ENCODE peak calls at places on chromosomes 3 and 15, in seven cellular contexts. One of them, this sample, is unnamed.

GRCh38 chr15:73956276-73957086 is 30.2 kb downstream of the LOXL1 start:
- DNase-seq in neuronal stem cell: no peak
- DNase-seq in IMR-90: peak
- DNase-seq in H9: no peak
- DNase-seq in mesendoderm: no peak
- DNase-seq in mesenchymal stem cell: peak
- DNase-seq in trophoblast cell: no peak
- DNase-seq in this sample: no peak

GRCh38 chr3:9111349-9112265 is 137.8 kb downstream of the SRGAP3 start:
- DNase-seq in neuronal stem cell: no peak
- DNase-seq in IMR-90: peak
- DNase-seq in H9: peak
- DNase-seq in mesendoderm: peak
- DNase-seq in mesenchymal stem cell: no peak
- DNase-seq in trophoblast cell: no peak
- DNase-seq in this sample: no peak

GRCh38 chr15:24748812-24749439 is 73.4 kb downstream of the NPAP1 start:
- DNase-seq in neuronal stem cell: no peak
- DNase-seq in IMR-90: no peak
- DNase-seq in H9: no peak
- DNase-seq in mesendoderm: no peak
- DNase-seq in mesenchymal stem cell: no peak
- DNase-seq in trophoblast cell: no peak
- DNase-seq in this sample: no peak

GRCh38 chr3:15319575-15319974 is 12.8 kb downstream of the SH3BP5 start:
- DNase-seq in neuronal stem cell: no peak
- DNase-seq in IMR-90: peak
- DNase-seq in H9: no peak
- DNase-seq in mesendoderm: no peak
- DNase-seq in mesenchymal stem cell: no peak
- DNase-seq in trophoblast cell: peak
- DNase-seq in this sample: no peak

GRCh38 chr15:51401872-51402517 is 60.5 kb downstream of the GLDN start:
- DNase-seq in neuronal stem cell: peak
- DNase-seq in IMR-90: peak
- DNase-seq in H9: peak
- DNase-seq in mesendoderm: peak
- DNase-seq in mesenchymal stem cell: peak
- DNase-seq in trophoblast cell: peak
- DNase-seq in this sample: no peak

GRCh38 chr3:127786358-127787070 is 35.8 kb downstream of the MGLL start:
- DNase-seq in neuronal stem cell: no peak
- DNase-seq in IMR-90: peak
- DNase-seq in H9: no peak
- DNase-seq in mesendoderm: no peak
- DNase-seq in mesenchymal stem cell: no peak
- DNase-seq in trophoblast cell: no peak
- DNase-seq in this sample: no peak

GRCh38 chr3:23748398-23749110 is 57.2 kb upstream of the UBE2E1 start:
- DNase-seq in neuronal stem cell: no peak
- DNase-seq in IMR-90: peak
- DNase-seq in H9: no peak
- DNase-seq in mesendoderm: no peak
- DNase-seq in mesenchymal stem cell: peak
- DNase-seq in trophoblast cell: peak
- DNase-seq in this sample: no peak

GRCh38 chr3:117322866-117323265 is 613.3 kb downstream of the TUSC7 start:
- DNase-seq in neuronal stem cell: peak
- DNase-seq in IMR-90: peak
- DNase-seq in H9: no peak
- DNase-seq in mesendoderm: peak
- DNase-seq in mesenchymal stem cell: peak
- DNase-seq in trophoblast cell: peak
- DNase-seq in this sample: no peak

GRCh38 chr3:153443961-153444360 is 281.9 kb downstream of the RAP2B start:
- DNase-seq in neuronal stem cell: no peak
- DNase-seq in IMR-90: peak
- DNase-seq in H9: no peak
- DNase-seq in mesendoderm: peak
- DNase-seq in mesenchymal stem cell: peak
- DNase-seq in trophoblast cell: no peak
- DNase-seq in this sample: no peak

GRCh38 chr3:149706905-149707304 is 45.4 kb downstream of the COMMD2 start:
- DNase-seq in neuronal stem cell: no peak
- DNase-seq in IMR-90: peak
- DNase-seq in H9: peak
- DNase-seq in mesendoderm: no peak
- DNase-seq in mesenchymal stem cell: no peak
- DNase-seq in trophoblast cell: no peak
- DNase-seq in this sample: no peak

GRCh38 chr15:57401546-57401945 is 25.2 kb downstream of the CGNL1 start:
- DNase-seq in neuronal stem cell: no peak
- DNase-seq in IMR-90: no peak
- DNase-seq in H9: no peak
- DNase-seq in mesendoderm: no peak
- DNase-seq in mesenchymal stem cell: no peak
- DNase-seq in trophoblast cell: no peak
- DNase-seq in this sample: no peak

GRCh38 chr3:61936344-61936937 is 375.1 kb downstream of the PTPRG start:
- DNase-seq in neuronal stem cell: no peak
- DNase-seq in IMR-90: peak
- DNase-seq in H9: no peak
- DNase-seq in mesendoderm: peak
- DNase-seq in mesenchymal stem cell: peak
- DNase-seq in trophoblast cell: peak
- DNase-seq in this sample: no peak

GRCh38 chr3:145767909-145768308 is 393.1 kb downstream of the PLOD2 start:
- DNase-seq in neuronal stem cell: no peak
- DNase-seq in IMR-90: no peak
- DNase-seq in H9: no peak
- DNase-seq in mesendoderm: no peak
- DNase-seq in mesenchymal stem cell: peak
- DNase-seq in trophoblast cell: no peak
- DNase-seq in this sample: no peak

GRCh38 chr15:56468271-56468912 is 3.5 kb upstream of the MNS1 start:
- DNase-seq in neuronal stem cell: no peak
- DNase-seq in IMR-90: peak
- DNase-seq in H9: no peak
- DNase-seq in mesendoderm: peak
- DNase-seq in mesenchymal stem cell: peak
- DNase-seq in trophoblast cell: no peak
- DNase-seq in this sample: no peak

GRCh38 chr3:171095063-171095462 is 68.5 kb upstream of the SLC2A2 start:
- DNase-seq in neuronal stem cell: no peak
- DNase-seq in IMR-90: no peak
- DNase-seq in H9: no peak
- DNase-seq in mesendoderm: peak
- DNase-seq in mesenchymal stem cell: no peak
- DNase-seq in trophoblast cell: no peak
- DNase-seq in this sample: no peak

GRCh38 chr3:42071720-42072582 is 19.2 kb upstream of the TRAK1 start:
- DNase-seq in neuronal stem cell: no peak
- DNase-seq in IMR-90: peak
- DNase-seq in H9: peak
- DNase-seq in mesendoderm: peak
- DNase-seq in mesenchymal stem cell: peak
- DNase-seq in trophoblast cell: peak
- DNase-seq in this sample: no peak

GRCh38 chr3:72155391-72156064 is 370.6 kb upstream of the PROK2 start:
- DNase-seq in neuronal stem cell: no peak
- DNase-seq in IMR-90: peak
- DNase-seq in H9: no peak
- DNase-seq in mesendoderm: no peak
- DNase-seq in mesenchymal stem cell: peak
- DNase-seq in trophoblast cell: peak
- DNase-seq in this sample: no peak

GRCh38 chr3:86978111-86978528 is 12.8 kb downstream of the VGLL3 start:
- DNase-seq in neuronal stem cell: no peak
- DNase-seq in IMR-90: peak
- DNase-seq in H9: no peak
- DNase-seq in mesendoderm: peak
- DNase-seq in mesenchymal stem cell: no peak
- DNase-seq in trophoblast cell: peak
- DNase-seq in this sample: no peak
- H4K8ac ChIP-seq in neuronal stem cell: no peak
- H4K8ac ChIP-seq in IMR-90: no peak
- H4K8ac ChIP-seq in H9: no peak
- H4K8ac ChIP-seq in mesendoderm: no peak
- H4K8ac ChIP-seq in mesenchymal stem cell: no peak
- H4K8ac ChIP-seq in trophoblast cell: no peak
- H4K8ac ChIP-seq in this sample: no peak

GRCh38 chr15:37416103-37416502 is 315.8 kb upstream of the MEIS2 start:
- DNase-seq in neuronal stem cell: no peak
- DNase-seq in IMR-90: no peak
- DNase-seq in H9: no peak
- DNase-seq in mesendoderm: no peak
- DNase-seq in mesenchymal stem cell: no peak
- DNase-seq in trophoblast cell: no peak
- DNase-seq in this sample: no peak
- H4K8ac ChIP-seq in neuronal stem cell: no peak
- H4K8ac ChIP-seq in IMR-90: no peak
- H4K8ac ChIP-seq in H9: no peak
- H4K8ac ChIP-seq in mesendoderm: no peak
- H4K8ac ChIP-seq in mesenchymal stem cell: no peak
- H4K8ac ChIP-seq in trophoblast cell: no peak
- H4K8ac ChIP-seq in this sample: no peak

GRCh38 chr3:122748347-122748746 is 45.3 kb downstream of the HSPBAP1 start:
- DNase-seq in neuronal stem cell: no peak
- DNase-seq in IMR-90: no peak
- DNase-seq in H9: no peak
- DNase-seq in mesendoderm: no peak
- DNase-seq in mesenchymal stem cell: no peak
- DNase-seq in trophoblast cell: no peak
- DNase-seq in this sample: no peak

GRCh38 chr3:122742234-122742633 is 51.4 kb downstream of the HSPBAP1 start:
- DNase-seq in neuronal stem cell: no peak
- DNase-seq in IMR-90: no peak
- DNase-seq in H9: no peak
- DNase-seq in mesendoderm: no peak
- DNase-seq in mesenchymal stem cell: no peak
- DNase-seq in trophoblast cell: no peak
- DNase-seq in this sample: no peak

GRCh38 chr3:122743581-122744120 is 50.0 kb downstream of the HSPBAP1 start:
- DNase-seq in neuronal stem cell: no peak
- DNase-seq in IMR-90: no peak
- DNase-seq in H9: no peak
- DNase-seq in mesendoderm: no peak
- DNase-seq in mesenchymal stem cell: no peak
- DNase-seq in trophoblast cell: peak
- DNase-seq in this sample: no peak

GRCh38 chr3:122745365-122746021 is 48.1 kb downstream of the HSPBAP1 start:
- DNase-seq in neuronal stem cell: no peak
- DNase-seq in IMR-90: peak
- DNase-seq in H9: no peak
- DNase-seq in mesendoderm: no peak
- DNase-seq in mesenchymal stem cell: peak
- DNase-seq in trophoblast cell: peak
- DNase-seq in this sample: no peak
- H4K8ac ChIP-seq in neuronal stem cell: no peak
- H4K8ac ChIP-seq in IMR-90: no peak
- H4K8ac ChIP-seq in H9: no peak
- H4K8ac ChIP-seq in mesendoderm: no peak
- H4K8ac ChIP-seq in mesenchymal stem cell: no peak
- H4K8ac ChIP-seq in trophoblast cell: no peak
- H4K8ac ChIP-seq in this sample: no peak

DNA sequence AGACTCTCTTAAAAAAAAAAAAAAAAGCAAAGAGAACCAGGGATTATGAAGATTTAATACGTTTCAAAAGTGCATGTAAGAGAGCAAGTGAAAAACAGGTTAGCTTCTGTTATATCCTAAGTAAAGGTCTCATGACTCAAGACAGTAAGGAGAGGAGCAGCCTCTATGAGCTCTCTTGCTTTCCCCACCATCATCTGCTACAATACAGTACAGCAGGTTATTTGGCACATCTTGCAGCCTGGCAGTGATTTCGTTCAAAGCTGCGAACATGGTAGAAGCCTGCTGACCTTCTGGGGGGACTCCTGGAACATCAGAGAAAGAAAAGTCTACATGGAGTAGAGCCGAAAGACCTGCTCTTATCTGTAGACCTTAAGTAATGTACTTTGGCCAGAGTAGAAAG is 129.2 kb upstream of the PLXND1 start:
- DNase-seq in neuronal stem cell: no peak
- DNase-seq in IMR-90: no peak
- DNase-seq in H9: no peak
- DNase-seq in mesendoderm: no peak
- DNase-seq in mesenchymal stem cell: no peak
- DNase-seq in trophoblast cell: no peak
- DNase-seq in this sample: no peak
- H4K8ac ChIP-seq in neuronal stem cell: no peak
- H4K8ac ChIP-seq in IMR-90: no peak
- H4K8ac ChIP-seq in H9: no peak
- H4K8ac ChIP-seq in mesendoderm: no peak
- H4K8ac ChIP-seq in mesenchymal stem cell: no peak
- H4K8ac ChIP-seq in trophoblast cell: no peak
- H4K8ac ChIP-seq in this sample: no peak

GRCh38 chr15:78481917-78482316 is 25.5 kb upstream of the HYKK start:
- DNase-seq in neuronal stem cell: no peak
- DNase-seq in IMR-90: no peak
- DNase-seq in H9: no peak
- DNase-seq in mesendoderm: no peak
- DNase-seq in mesenchymal stem cell: no peak
- DNase-seq in trophoblast cell: no peak
- DNase-seq in this sample: no peak
- H4K8ac ChIP-seq in neuronal stem cell: no peak
- H4K8ac ChIP-seq in IMR-90: no peak
- H4K8ac ChIP-seq in H9: no peak
- H4K8ac ChIP-seq in mesendoderm: no peak
- H4K8ac ChIP-seq in mesenchymal stem cell: no peak
- H4K8ac ChIP-seq in trophoblast cell: no peak
- H4K8ac ChIP-seq in this sample: no peak